ENCODE peak calls at places on chromosomes 11 and 22, in nine cellular contexts. J is psoas muscle, H is epithelial cell of esophagus, D is NB4, X is WERI-Rb-1, V is lower lobe of right lung, G is HFF-Myc, K is fibroblast of the aortic adventitia, M is GM12865. R is an unnamed sample.

GRCh38 chr11:9155930-9156329 is 64.5 kb upstream of the SCUBE2 start:
- DNase-seq in H (no peak), M (no peak), D (no peak), K (no peak), V (no peak), X (no peak), G (no peak), J (no peak), R (no peak)

GRCh38 chr11:68962527-68963250 is 18.1 kb downstream of the MRGPRD start:
- DNase-seq in H (no peak), M (peak; percentile 38), D (no peak), G (no peak), V (peak; percentile 19), K (no peak), J (no peak), X (no peak), R (peak; percentile 26)

GRCh38 chr11:122494171-122494570 is 161.4 kb upstream of the UBASH3B start:
- DNase-seq in G (no peak), K (peak; percentile 80), H (peak; percentile 21), M (no peak), X (no peak), J (no peak), V (no peak), D (no peak), R (no peak)

GRCh38 chr22:41048791-41049717 is 43.3 kb upstream of the EP300 start:
- DNase-seq in J (peak; percentile 88), G (peak; percentile 57), M (no peak), H (no peak), X (peak; percentile 95), V (peak; percentile 61), D (no peak), K (peak; percentile 77), R (peak; percentile 75)

GRCh38 chr11:123227763-123228488 is 32.9 kb upstream of the CLMP start:
- DNase-seq in D (no peak), J (no peak), G (no peak), X (no peak), V (no peak), H (no peak), M (no peak), K (no peak), R (no peak)

GRCh38 chr11:61742391-61742790 is 10.0 kb upstream of the MYRF start:
- DNase-seq in G (no peak), M (no peak), H (peak; percentile 52), D (peak; percentile 95), X (no peak), K (no peak), V (peak; percentile 79), J (no peak), R (no peak)

GRCh38 chr11:66186470-66186869 is 82.0 kb upstream of the RAB1B start:
- DNase-seq in J (no peak), D (no peak), H (no peak), G (no peak), V (no peak), K (no peak), M (no peak), X (no peak), R (no peak)

GRCh38 chr11:19345848-19346681 is 105.3 kb upstream of the E2F8 start:
- DNase-seq in X (peak; percentile 16), M (no peak), G (no peak), J (peak; percentile 56), V (no peak), D (peak; percentile 65), K (peak; percentile 34), H (no peak), R (no peak)

GRCh38 chr11:71458146-71459070 is 5.4 kb downstream of the NADSYN1 start:
- DNase-seq in G (no peak), K (no peak), D (no peak), X (no peak), H (peak; percentile 94), M (no peak), V (no peak), J (peak; percentile 26), R (no peak)

GRCh38 chr11:12539570-12539969 is 134.7 kb upstream of the TEAD1 start:
- DNase-seq in K (peak; percentile 91), V (no peak), D (no peak), H (peak; percentile 93), J (no peak), G (peak; percentile 86), M (no peak), X (no peak), R (no peak)

GRCh38 chr22:35150163-35151107 is 84.5 kb downstream of the ISX start:
- DNase-seq in D (peak; percentile 71), J (peak; percentile 61), G (peak; percentile 19), H (peak; percentile 19), X (peak; percentile 88), M (peak; percentile 91), V (peak; percentile 56), K (peak; percentile 33), R (peak; percentile 84)

GRCh38 chr11:79221417-79222130 is 219.3 kb downstream of the TENM4 start:
- DNase-seq in X (no peak), K (no peak), J (no peak), V (no peak), M (no peak), G (no peak), D (no peak), H (no peak), R (no peak)

GRCh38 chr11:72639475-72640375 is 34.5 kb downstream of the PDE2A start:
- DNase-seq in J (peak; percentile 67), D (no peak), M (no peak), H (no peak), X (no peak), G (no peak), V (no peak), K (no peak), R (no peak)

GRCh38 chr11:128595221-128595620 is 7.9 kb upstream of the ETS1 start:
- DNase-seq in H (no peak), X (no peak), J (no peak), K (peak; percentile 37), D (no peak), V (no peak), M (no peak), G (no peak), R (no peak)

GRCh38 chr11:14908214-14908880 is 16.3 kb upstream of the CYP2R1 start:
- DNase-seq in D (peak; percentile 62), M (peak; percentile 65), X (peak; percentile 46), V (no peak), G (no peak), K (peak; percentile 68), J (no peak), H (peak; percentile 66), R (peak; percentile 39)

GRCh38 chr11:7600205-7600775 is 73.0 kb downstream of the CYB5R2 start:
- DNase-seq in X (no peak), H (peak; percentile 100), D (peak; percentile 85), V (peak; percentile 72), G (no peak), K (peak; percentile 93), M (no peak), J (peak; percentile 75), R (no peak)

GRCh38 chr11:2664331-2664730 is 35.5 kb downstream of the KCNQ1OT1 start:
- DNase-seq in H (no peak), V (no peak), K (no peak), M (no peak), J (no peak), X (no peak), D (no peak), G (no peak), R (no peak)

GRCh38 chr11:32420937-32421532 is 14.3 kb downstream of the WT1 start:
- DNase-seq in M (peak; percentile 63), V (no peak), X (no peak), J (no peak), H (no peak), G (no peak), K (no peak), D (peak; percentile 95), R (no peak)

GRCh38 chr11:36186340-36186739 is 102.9 kb downstream of the COMMD9 start:
- DNase-seq in K (peak; percentile 94), X (no peak), D (no peak), J (no peak), V (no peak), M (no peak), H (peak; percentile 88), G (peak; percentile 46), R (no peak)

GRCh38 chr22:45284705-45285305 is at the start of gene UPK3A:
- DNase-seq in G (no peak), J (peak; percentile 88), M (peak; percentile 52), D (peak; percentile 57), X (no peak), K (no peak), V (peak; percentile 87), H (peak; percentile 58), R (peak; percentile 89)

DNA sequence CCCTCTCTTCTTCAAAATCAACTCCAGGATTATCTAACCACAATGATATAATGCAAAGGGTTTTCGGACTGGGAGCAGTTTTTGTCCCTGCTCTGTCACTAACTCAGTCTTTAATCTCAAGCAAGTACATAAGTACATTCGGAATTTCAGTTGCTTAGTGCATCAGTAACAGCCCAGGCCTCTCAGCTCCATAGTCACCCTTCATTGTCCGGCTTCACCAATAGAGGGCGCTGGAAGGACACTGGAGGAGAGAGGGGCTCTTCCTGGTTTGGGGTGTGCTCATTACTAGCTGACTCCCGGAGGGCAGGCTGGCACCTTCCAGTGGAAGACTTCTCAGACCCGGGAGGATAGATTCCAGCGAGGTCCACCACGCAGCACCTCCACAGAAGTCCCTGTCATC is 90.4 kb upstream of the PDGFD start:
- DNase-seq in M (peak; percentile 58), J (no peak), G (peak; percentile 7), V (no peak), H (peak; percentile 69), X (peak; percentile 78), K (peak; percentile 19), D (peak; percentile 66), R (peak; percentile 85)
- TF ChIP-seq CTCF in M (peak; percentile 71), J (peak; percentile 24), G (peak; percentile 73), V (peak; percentile 29), H (peak; percentile 88), X (peak; percentile 87), K (peak; percentile 51), D (peak; percentile 91), R (peak; percentile 92)

DNA sequence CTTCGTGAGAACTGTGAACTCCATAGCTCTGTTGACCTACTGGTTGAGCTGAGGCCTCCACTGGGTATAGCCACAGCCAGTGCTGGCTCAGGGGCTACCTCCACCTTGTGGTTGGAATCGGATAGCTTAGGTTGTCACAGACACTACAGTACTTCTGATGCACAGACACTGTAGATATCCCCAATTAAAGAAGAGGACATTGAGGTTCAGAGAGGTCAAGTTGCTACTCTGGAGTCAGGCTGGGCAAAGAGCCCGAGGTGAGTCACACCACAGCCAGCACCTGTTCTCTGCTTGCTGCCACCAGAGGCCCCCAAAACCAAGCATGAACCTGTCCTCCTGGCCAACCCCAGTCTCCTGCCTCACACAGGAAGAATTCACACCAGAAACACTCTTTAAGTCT is 5.4 kb downstream of the UFD1 start:
- DNase-seq in K (no peak), V (no peak), H (no peak), X (peak; percentile 22), G (no peak), D (no peak), M (no peak), J (peak; percentile 89), R (no peak)
- TF ChIP-seq CTCF in K (peak; percentile 11), V (no peak), H (no peak), X (peak; percentile 35), G (no peak), D (no peak), M (no peak), J (peak; percentile 20), R (peak; percentile 32)

GRCh38 chr22:22245935-22246525 is 1.4 kb downstream of the VPREB1 start:
- DNase-seq in D (no peak), M (no peak), K (no peak), G (no peak), H (no peak), X (no peak), J (no peak), V (no peak), R (no peak)
- TF ChIP-seq CTCF in D (no peak), M (no peak), K (no peak), G (no peak), H (no peak), X (no peak), J (no peak), V (no peak), R (no peak)

GRCh38 chr22:34105461-34106062 is 185.3 kb upstream of the LARGE1 start:
- DNase-seq in D (peak; percentile 56), K (no peak), H (no peak), G (no peak), M (peak; percentile 46), V (peak; percentile 55), X (peak; percentile 82), J (peak; percentile 63), R (peak; percentile 85)
- TF ChIP-seq CTCF in D (peak; percentile 77), K (no peak), H (no peak), G (peak; percentile 13), M (peak; percentile 73), V (peak; percentile 62), X (peak; percentile 85), J (peak; percentile 65), R (peak; percentile 84)

R was measured in H9.